ENCODE peak calls at places on chromosomes 4 and X, in six cellular contexts. Z is posterior cingulate gyrus, H is endodermal cell, N is nephron progenitor cell, B is lung, D is PC-3. K is an unnamed sample.

GRCh38 chrX:30653415-30654131 is at the start of gene GK:
- DNase-seq in D (peak; percentile 23), N (no peak), B (no peak), Z (peak; percentile 85), H (peak; percentile 54), K (peak; percentile 47)

GRCh38 chr4:88630756-88631155 is 38.5 kb downstream of the HERC3 start:
- DNase-seq in N (no peak), Z (no peak), B (no peak), D (peak; percentile 77), H (no peak), K (no peak)

GRCh38 chr4:129240816-129241215 is 144.9 kb downstream of the C4orf33 start:
- DNase-seq in B (no peak), D (no peak), H (no peak), N (no peak), Z (no peak), K (no peak)

GRCh38 chrX:17631647-17632046 is 105.6 kb upstream of the SCML1 start:
- DNase-seq in D (no peak), B (no peak), Z (no peak), N (no peak), H (no peak), K (no peak)

GRCh38 chr4:82230310-82230709 is 143.5 kb downstream of the HNRNPD start:
- DNase-seq in D (peak; percentile 58), H (no peak), Z (no peak), N (no peak), B (no peak), K (no peak)

GRCh38 chr4:62070291-62070852 is 870.2 kb downstream of the ADGRL3 start:
- DNase-seq in H (no peak), D (peak; percentile 26), Z (peak; percentile 67), N (no peak), B (no peak), K (no peak)

GRCh38 chrX:30887721-30888120 is 1.3 kb downstream of the TAB3 start:
- DNase-seq in B (no peak), Z (no peak), N (no peak), H (no peak), D (no peak), K (no peak)

GRCh38 chr4:37653601-37654000 is 32.6 kb downstream of the RELL1 start:
- DNase-seq in H (peak; percentile 72), D (peak; percentile 72), Z (no peak), B (no peak), N (no peak), K (no peak)

GRCh38 chr4:182197611-182198010 is 45.6 kb upstream of the TENM3 start:
- DNase-seq in H (no peak), N (no peak), Z (no peak), B (no peak), D (no peak), K (no peak)

GRCh38 chr4:184473515-184474260 is 662 bp downstream of the IRF2 start:
- DNase-seq in D (peak; percentile 16), B (peak; percentile 46), N (peak; percentile 61), Z (peak; percentile 89), H (peak; percentile 81), K (peak; percentile 81)

GRCh38 chr4:82705881-82706280 is 92.7 kb downstream of the SCD5 start:
- DNase-seq in N (no peak), D (no peak), H (no peak), Z (no peak), B (no peak), K (no peak)

GRCh38 chr4:15990570-15991285 is 27.8 kb upstream of the FGFBP2 start:
- DNase-seq in B (no peak), Z (peak; percentile 78), D (peak; percentile 19), N (no peak), H (no peak), K (no peak)